ENCODE peak calls at places on chromosomes 4 and X, in four cellular contexts. One of them, this sample, is unnamed.

GRCh38 chr4:5638316-5638715 is 70.0 kb downstream of the EVC2 start:
- DNase-seq in HCT116: no peak
- DNase-seq in progenitor cell of endocrine pancreas: no peak
- DNase-seq in adrenal gland: no peak
- DNase-seq in this sample: no peak

GRCh38 chr4:143254479-143255216 is 69.9 kb downstream of the USP38 start:
- DNase-seq in HCT116: no peak
- DNase-seq in progenitor cell of endocrine pancreas: no peak
- DNase-seq in adrenal gland: no peak
- DNase-seq in this sample: peak; percentile 11

GRCh38 chr4:121376097-121376496 is 4.7 kb downstream of the QRFPR start:
- DNase-seq in HCT116: no peak
- DNase-seq in progenitor cell of endocrine pancreas: no peak
- DNase-seq in adrenal gland: no peak
- DNase-seq in this sample: no peak

GRCh38 chrX:100720301-100720700 is 11.6 kb downstream of the SYTL4 start:
- DNase-seq in HCT116: no peak
- DNase-seq in progenitor cell of endocrine pancreas: no peak
- DNase-seq in adrenal gland: no peak
- DNase-seq in this sample: no peak

GRCh38 chr4:127686656-127687055 is 43.5 kb upstream of the SLC25A31 start:
- DNase-seq in HCT116: peak; percentile 45
- DNase-seq in progenitor cell of endocrine pancreas: no peak
- DNase-seq in adrenal gland: no peak
- DNase-seq in this sample: no peak

GRCh38 chr4:128158894-128159293 is 97.8 kb downstream of the LARP1B start:
- DNase-seq in HCT116: no peak
- DNase-seq in progenitor cell of endocrine pancreas: no peak
- DNase-seq in adrenal gland: no peak
- DNase-seq in this sample: no peak

GRCh38 chr4:138035781-138036258 is 206.3 kb downstream of the SLC7A11 start:
- DNase-seq in HCT116: peak; percentile 53
- DNase-seq in progenitor cell of endocrine pancreas: no peak
- DNase-seq in adrenal gland: no peak
- DNase-seq in this sample: peak; percentile 16

GRCh38 chr4:8594097-8595038 is 1.8 kb downstream of the CPZ start:
- DNase-seq in HCT116: peak; percentile 64
- DNase-seq in progenitor cell of endocrine pancreas: peak; percentile 41
- DNase-seq in adrenal gland: peak; percentile 70
- DNase-seq in this sample: peak; percentile 70

GRCh38 chr4:74738756-74739155 is 55.6 kb downstream of the BTC start:
- DNase-seq in HCT116: no peak
- DNase-seq in progenitor cell of endocrine pancreas: no peak
- DNase-seq in adrenal gland: no peak
- DNase-seq in this sample: no peak

GRCh38 chr4:127782025-127782274 is 172 bp upstream of the HSPA4L start:
- DNase-seq in HCT116: peak; percentile 65
- DNase-seq in progenitor cell of endocrine pancreas: no peak
- DNase-seq in adrenal gland: peak; percentile 87
- DNase-seq in this sample: peak; percentile 89

GRCh38 chr4:44928062-44928380 is 201.7 kb upstream of the GNPDA2 start:
- DNase-seq in HCT116: no peak
- DNase-seq in progenitor cell of endocrine pancreas: no peak
- DNase-seq in adrenal gland: no peak
- DNase-seq in this sample: no peak

GRCh38 chr4:44928785-44929184 is 202.4 kb upstream of the GNPDA2 start:
- DNase-seq in HCT116: no peak
- DNase-seq in progenitor cell of endocrine pancreas: no peak
- DNase-seq in adrenal gland: no peak
- DNase-seq in this sample: no peak

GRCh38 chr4:44931720-44932119 is 205.4 kb upstream of the GNPDA2 start:
- DNase-seq in HCT116: no peak
- DNase-seq in progenitor cell of endocrine pancreas: no peak
- DNase-seq in adrenal gland: no peak
- DNase-seq in this sample: no peak

DNA sequence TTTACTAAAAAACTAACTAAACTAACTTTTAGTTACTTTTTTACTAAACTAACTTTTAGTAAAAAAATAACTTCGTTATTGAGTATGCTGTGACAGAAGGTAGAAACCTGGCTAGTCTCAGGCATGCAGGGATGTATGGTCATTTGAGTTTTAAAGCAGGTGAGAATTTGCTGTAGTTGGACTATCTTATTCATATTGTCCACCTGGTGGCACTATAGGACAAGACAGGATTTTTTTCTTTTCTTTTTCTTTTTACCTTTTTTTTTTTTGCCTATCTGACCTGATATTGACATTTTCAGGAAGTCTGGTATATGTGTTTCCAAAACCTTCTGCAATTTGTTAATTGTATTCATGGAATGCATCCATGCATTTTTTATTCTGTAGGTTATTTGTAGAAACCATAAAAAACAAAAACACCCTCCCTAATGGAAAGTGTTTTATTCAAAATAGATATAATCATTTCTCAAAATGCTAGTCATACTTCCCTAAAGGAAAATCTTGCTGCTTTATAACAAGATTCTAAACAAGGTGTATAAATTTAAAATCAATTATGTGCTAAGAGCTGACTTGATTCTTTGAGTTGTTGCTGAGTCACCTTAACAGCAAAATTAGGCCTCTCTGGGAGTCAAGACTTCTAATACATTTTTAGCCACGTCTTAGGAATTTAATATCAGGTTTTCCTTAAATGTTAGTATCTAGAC is 201.2 kb upstream of the GNPDA2 start:
- DNase-seq in HCT116: peak; percentile 2
- DNase-seq in progenitor cell of endocrine pancreas: no peak
- DNase-seq in adrenal gland: no peak
- DNase-seq in this sample: no peak
- TF ChIP-seq CTCF in HCT116: peak; percentile 40
- TF ChIP-seq CTCF in progenitor cell of endocrine pancreas: peak; percentile 79
- TF ChIP-seq CTCF in adrenal gland: peak; percentile 33
- TF ChIP-seq CTCF in this sample: peak; percentile 70

GRCh38 chr4:44425614-44426208 is 22.9 kb downstream of the KCTD8 start:
- DNase-seq in HCT116: no peak
- DNase-seq in progenitor cell of endocrine pancreas: no peak
- DNase-seq in adrenal gland: peak; percentile 31
- DNase-seq in this sample: peak; percentile 33
- TF ChIP-seq CTCF in HCT116: no peak
- TF ChIP-seq CTCF in progenitor cell of endocrine pancreas: peak; percentile 57
- TF ChIP-seq CTCF in adrenal gland: peak; percentile 41
- TF ChIP-seq CTCF in this sample: peak; percentile 53

DNA sequence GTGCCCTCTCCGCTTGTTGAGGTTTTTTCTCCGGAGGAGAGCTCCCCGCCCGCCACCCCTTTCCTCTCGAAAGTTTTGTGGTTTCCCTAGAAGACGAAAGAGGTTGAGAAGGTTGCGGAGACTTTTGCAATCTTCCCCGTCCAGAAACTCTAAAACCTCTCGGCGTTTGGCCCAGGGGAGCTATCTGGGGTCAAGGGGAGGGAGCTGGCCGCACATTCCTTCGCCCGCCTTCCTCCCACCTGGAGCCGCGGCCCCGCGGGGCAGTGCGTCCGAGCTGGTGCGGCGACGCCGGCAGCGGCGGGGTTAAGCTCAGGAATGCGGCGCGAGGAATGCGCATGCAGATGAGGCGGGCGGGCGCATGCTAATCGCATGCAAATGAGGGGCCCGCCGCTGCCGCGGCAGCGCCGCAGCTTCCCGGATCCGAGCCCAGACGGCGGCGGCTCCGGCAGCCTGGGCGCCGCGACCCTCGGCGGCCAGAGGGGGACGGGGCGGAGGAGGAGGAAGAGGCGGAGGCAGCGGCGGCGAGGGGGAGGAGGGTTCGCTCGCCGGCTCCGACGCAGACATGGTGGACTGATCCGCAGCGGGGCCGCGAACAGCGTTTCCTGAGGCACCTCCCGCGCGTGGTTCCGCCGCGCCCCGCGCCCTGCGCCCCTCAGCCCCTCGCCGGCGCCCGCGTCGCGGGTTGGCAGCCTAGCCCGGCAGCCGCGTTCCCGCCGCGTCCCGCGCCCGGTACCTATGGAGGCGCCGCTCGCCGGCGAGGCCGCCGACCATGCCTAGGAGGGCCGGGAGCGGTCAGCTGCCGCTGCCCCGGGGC is at the start of gene WWC2:
- DNase-seq in HCT116: peak; percentile 80
- DNase-seq in progenitor cell of endocrine pancreas: peak; percentile 89
- DNase-seq in adrenal gland: peak; percentile 92
- DNase-seq in this sample: peak; percentile 94
- TF ChIP-seq CTCF in HCT116: no peak
- TF ChIP-seq CTCF in progenitor cell of endocrine pancreas: no peak
- TF ChIP-seq CTCF in adrenal gland: peak; percentile 52
- TF ChIP-seq CTCF in this sample: no peak

DNA sequence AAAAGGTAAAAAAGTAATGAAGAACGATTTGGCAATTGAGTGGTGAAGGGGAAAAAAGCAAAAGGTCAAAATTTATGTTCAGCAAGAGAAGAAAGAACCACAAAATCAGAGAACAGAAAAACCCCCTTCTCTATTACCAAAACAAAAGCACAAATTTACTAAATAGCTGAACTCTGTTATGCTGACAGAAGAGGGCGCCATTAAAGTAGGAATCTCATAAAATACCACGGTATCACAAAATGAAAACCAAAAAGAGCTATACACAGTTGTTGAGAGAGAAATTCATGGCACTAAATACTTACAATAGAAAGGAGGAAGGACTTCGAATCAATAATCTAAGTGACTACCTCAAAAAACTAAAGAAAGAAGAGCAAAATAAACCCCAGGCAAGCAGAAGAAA is 69.6 kb upstream of the CXorf66 start:
- DNase-seq in HCT116: no peak
- DNase-seq in progenitor cell of endocrine pancreas: no peak
- DNase-seq in adrenal gland: no peak
- DNase-seq in this sample: no peak
- TF ChIP-seq CTCF in HCT116: peak; percentile 24
- TF ChIP-seq CTCF in progenitor cell of endocrine pancreas: peak; percentile 68
- TF ChIP-seq CTCF in adrenal gland: peak; percentile 17
- TF ChIP-seq CTCF in this sample: peak; percentile 38

DNA sequence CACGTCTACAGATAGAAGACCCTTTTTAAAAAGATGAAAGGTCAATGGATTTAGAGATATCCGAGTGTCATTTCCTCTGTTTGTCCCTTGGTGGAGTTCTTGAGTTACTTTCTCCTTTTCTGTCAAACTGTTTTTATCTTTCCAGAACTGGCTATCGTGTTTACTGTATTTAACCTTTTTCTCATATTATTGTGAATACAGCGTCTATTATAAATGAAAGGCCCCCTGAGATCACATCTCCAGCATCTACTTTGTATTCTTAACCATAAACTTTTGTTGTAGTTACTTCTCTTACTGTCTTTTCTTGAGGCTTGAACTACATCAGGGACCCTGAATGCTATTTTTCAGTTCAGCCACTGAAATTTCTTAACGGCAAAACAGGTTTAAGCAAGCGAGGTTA is 4.0 kb upstream of the PCDH7 start:
- DNase-seq in HCT116: peak; percentile 72
- DNase-seq in progenitor cell of endocrine pancreas: no peak
- DNase-seq in adrenal gland: no peak
- DNase-seq in this sample: no peak
- TF ChIP-seq CTCF in HCT116: peak; percentile 49
- TF ChIP-seq CTCF in progenitor cell of endocrine pancreas: peak; percentile 58
- TF ChIP-seq CTCF in adrenal gland: no peak
- TF ChIP-seq CTCF in this sample: peak; percentile 52

DNA sequence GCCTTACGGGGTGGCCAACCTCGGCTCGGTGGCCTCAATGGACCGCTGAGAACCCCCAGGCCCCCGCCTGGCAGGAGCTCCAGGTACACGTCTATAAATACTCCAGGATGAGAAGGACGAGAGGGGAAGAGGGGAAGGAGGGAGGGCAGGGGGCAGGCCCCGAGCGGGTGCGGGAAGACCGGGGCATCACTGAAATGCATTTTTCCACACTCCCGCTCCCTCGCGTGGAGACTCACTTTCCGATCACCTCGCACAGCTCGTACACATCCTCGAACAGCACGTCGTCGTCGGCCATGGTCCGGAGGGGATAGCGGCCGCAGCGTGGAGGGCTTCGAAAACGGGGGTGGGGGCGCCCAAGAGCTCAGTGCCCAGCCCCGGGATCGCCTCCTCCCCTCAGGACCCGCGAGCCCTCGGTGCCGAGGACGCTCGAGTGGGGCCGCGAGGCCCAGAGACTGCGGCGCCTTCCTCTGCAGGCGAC is 621 bp downstream of the CASK start:
- DNase-seq in HCT116: no peak
- DNase-seq in progenitor cell of endocrine pancreas: peak; percentile 15
- DNase-seq in adrenal gland: peak; percentile 40
- DNase-seq in this sample: peak; percentile 55
- TF ChIP-seq CTCF in HCT116: no peak
- TF ChIP-seq CTCF in progenitor cell of endocrine pancreas: peak; percentile 26
- TF ChIP-seq CTCF in adrenal gland: no peak
- TF ChIP-seq CTCF in this sample: no peak

GRCh38 chrX:57817302-57817701 is 93.0 kb downstream of the ZXDA start:
- DNase-seq in HCT116: no peak
- DNase-seq in progenitor cell of endocrine pancreas: no peak
- DNase-seq in adrenal gland: no peak
- DNase-seq in this sample: no peak
- TF ChIP-seq CTCF in HCT116: peak; percentile 39
- TF ChIP-seq CTCF in progenitor cell of endocrine pancreas: peak; percentile 31
- TF ChIP-seq CTCF in adrenal gland: peak; percentile 38
- TF ChIP-seq CTCF in this sample: no peak

GRCh38 chrX:122771933-122772332 is 412.1 kb upstream of the GRIA3 start:
- DNase-seq in HCT116: no peak
- DNase-seq in progenitor cell of endocrine pancreas: no peak
- DNase-seq in adrenal gland: no peak
- DNase-seq in this sample: no peak
- TF ChIP-seq CTCF in HCT116: no peak
- TF ChIP-seq CTCF in progenitor cell of endocrine pancreas: no peak
- TF ChIP-seq CTCF in adrenal gland: no peak
- TF ChIP-seq CTCF in this sample: no peak